ENCODE peak calls at places on chromosomes 1 and 21, in nine cellular contexts. I is neural progenitor cell; C is cardiac muscle cell; H is Calu3; X is progenitor cell of endocrine pancreas; M is A673; D is tibial nerve; U is CD4-positive, alpha-beta T cell; Y is fibroblast of pulmonary artery. K is an unnamed sample.

GRCh38 chr21:25097648-25098047 is 509.6 kb downstream of the MRPL39 start:
- DNase-seq in I (no peak), C (no peak), H (no peak), X (no peak), M (no peak), D (no peak), U (no peak), Y (no peak), K (no peak)

GRCh38 chr1:243543501-243543900 is 287.7 kb downstream of the SDCCAG8 start:
- DNase-seq in I (no peak), C (no peak), H (no peak), X (no peak), M (no peak), D (no peak), U (no peak), Y (no peak), K (no peak)

GRCh38 chr1:87950369-87950768 is 621.7 kb downstream of the LMO4 start:
- DNase-seq in I (no peak), C (no peak), H (no peak), X (no peak), M (no peak), D (no peak), U (no peak), Y (no peak), K (no peak)

GRCh38 chr1:103489881-103490280 is 35.6 kb upstream of the RNPC3 start:
- DNase-seq in I (no peak), C (no peak), H (no peak), X (no peak), M (peak; percentile 52), D (no peak), U (no peak), Y (peak; percentile 7), K (no peak)

GRCh38 chr1:25541889-25542658 is 1.3 kb upstream of the LDLRAP1 start:
- DNase-seq in I (no peak), C (no peak), H (no peak), X (no peak), M (no peak), D (no peak), U (no peak), Y (no peak), K (no peak)

GRCh38 chr1:117783586-117784396 is 145.6 kb downstream of the GDAP2 start:
- DNase-seq in I (no peak), C (no peak), H (no peak), X (no peak), M (no peak), D (no peak), U (no peak), Y (no peak), K (no peak)

GRCh38 chr1:36093919-36094318 is 5.2 kb downstream of the ADPRS start:
- DNase-seq in I (no peak), C (no peak), H (no peak), X (no peak), M (no peak), D (no peak), U (no peak), Y (no peak), K (no peak)

GRCh38 chr1:208640295-208640694 is 396.1 kb upstream of the PLXNA2 start:
- DNase-seq in I (no peak), C (no peak), H (no peak), X (no peak), M (no peak), D (no peak), U (no peak), Y (no peak), K (no peak)

GRCh38 chr1:171998711-171999110 is 157.4 kb downstream of the DNM3 start:
- DNase-seq in I (no peak), C (no peak), H (no peak), X (no peak), M (no peak), D (no peak), U (no peak), Y (no peak), K (no peak)

DNA sequence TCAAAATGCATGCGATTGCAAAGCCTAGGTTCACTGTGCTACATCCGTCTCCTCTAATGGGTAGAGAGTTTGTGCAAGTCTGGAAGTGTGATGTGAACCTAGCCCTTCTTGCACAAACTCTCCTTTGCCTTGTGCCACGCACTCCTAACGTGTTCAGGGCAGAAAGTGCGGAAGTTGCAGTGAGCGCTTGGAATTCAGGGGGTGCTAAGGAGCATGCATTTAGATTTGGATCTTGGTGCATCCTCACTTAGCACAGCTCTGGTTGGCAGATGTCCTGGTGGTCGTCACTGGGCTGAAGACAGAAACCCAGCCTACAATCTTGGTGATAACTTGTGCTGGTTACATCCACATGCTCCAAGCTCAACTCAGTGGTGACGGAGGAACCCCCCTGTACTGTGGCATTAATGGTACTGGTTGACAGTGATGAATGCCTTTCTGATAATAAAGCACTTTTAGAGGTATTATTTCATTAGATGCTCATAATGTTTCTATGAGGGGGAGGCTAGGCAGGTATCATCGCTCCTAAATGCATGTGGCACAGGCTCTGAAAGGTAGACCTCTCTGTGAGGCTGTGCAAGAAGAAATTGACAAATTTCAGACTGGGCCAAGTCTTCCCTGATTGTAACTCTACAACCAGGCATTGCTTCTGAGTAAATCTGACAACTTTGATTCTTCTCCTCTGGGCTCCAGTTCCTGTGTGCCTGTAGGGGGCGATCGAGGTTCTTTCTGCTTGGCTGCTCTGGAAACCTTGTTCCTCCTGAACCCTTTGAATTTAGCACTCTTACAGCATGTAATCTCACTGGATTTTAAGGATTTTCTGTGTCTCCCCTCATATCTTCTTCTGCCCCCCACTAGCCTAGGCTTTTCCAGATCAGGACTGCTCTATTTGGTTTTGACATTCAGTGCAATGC is 40.6 kb downstream of the MAPKAPK2 start:
- DNase-seq in I (peak; percentile 65), C (peak; percentile 75), H (peak; percentile 66), X (no peak), M (peak; percentile 65), D (no peak), U (peak; percentile 48), Y (peak; percentile 69), K (peak; percentile 57)
- TF ChIP-seq CTCF in I (peak; percentile 75), C (peak; percentile 81), H (peak; percentile 40), X (peak; percentile 59), M (peak; percentile 79), D (no peak), U (peak; percentile 47), Y (peak; percentile 86), K (peak; percentile 64)

DNA sequence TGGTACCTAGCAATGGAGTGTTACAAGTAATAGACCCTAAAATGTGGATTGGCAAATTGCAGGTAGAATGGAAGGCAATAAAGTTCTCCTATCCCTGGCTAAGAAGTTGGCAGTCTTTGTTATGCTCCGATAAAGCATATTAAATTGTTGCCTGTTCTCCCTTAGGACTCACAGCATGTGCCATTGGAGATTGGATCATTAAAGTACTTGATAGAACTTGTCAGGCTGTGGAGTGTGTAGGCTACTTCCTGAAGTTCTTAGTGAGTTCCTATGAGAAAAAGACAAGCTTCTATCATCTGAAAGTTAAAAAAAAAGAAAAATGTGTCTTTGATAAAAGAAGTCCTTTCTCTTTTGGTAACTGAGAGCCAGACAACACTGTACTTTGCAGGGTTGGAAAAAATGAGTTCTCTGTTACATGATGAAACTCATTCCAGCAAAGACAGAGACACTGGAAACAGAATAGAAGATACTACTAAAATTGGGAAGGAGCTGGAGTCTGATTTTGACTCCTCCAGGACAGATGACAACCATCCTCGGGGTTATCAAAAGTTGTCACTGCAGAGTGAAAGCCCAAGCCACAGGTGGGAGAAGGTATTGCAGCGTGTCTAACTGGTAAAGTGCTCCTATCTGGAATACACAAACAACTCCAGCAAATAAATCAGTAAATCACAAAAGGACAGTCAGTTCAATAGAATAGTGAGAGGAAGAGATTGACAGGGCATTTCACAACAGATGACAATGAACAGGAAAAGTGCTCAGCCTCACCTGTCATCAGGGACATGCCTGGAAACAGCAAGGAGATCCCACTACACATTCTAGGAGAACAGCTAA is 87.5 kb upstream of the WDR26 start:
- DNase-seq in I (no peak), C (no peak), H (no peak), X (no peak), M (no peak), D (no peak), U (no peak), Y (no peak), K (no peak)
- TF ChIP-seq CTCF in I (no peak), C (peak; percentile 7), H (no peak), X (peak; percentile 29), M (no peak), D (no peak), U (no peak), Y (peak; percentile 15), K (peak; percentile 36)

GRCh38 chr1:173257805-173258204 is 50.7 kb upstream of the TNFSF4 start:
- DNase-seq in I (peak; percentile 13), C (no peak), H (no peak), X (no peak), M (no peak), D (no peak), U (no peak), Y (no peak), K (no peak)

GRCh38 chr1:173253046-173253445 is 45.9 kb upstream of the TNFSF4 start:
- DNase-seq in I (no peak), C (peak; percentile 52), H (no peak), X (no peak), M (no peak), D (no peak), U (no peak), Y (peak; percentile 13), K (no peak)

GRCh38 chr1:173258484-173259264 is 51.5 kb upstream of the TNFSF4 start:
- DNase-seq in I (no peak), C (no peak), H (no peak), X (no peak), M (no peak), D (no peak), U (no peak), Y (no peak), K (no peak)

GRCh38 chr1:173249349-173249748 is 42.2 kb upstream of the TNFSF4 start:
- DNase-seq in I (no peak), C (no peak), H (no peak), X (no peak), M (no peak), D (no peak), U (no peak), Y (peak; percentile 8), K (no peak)

GRCh38 chr1:173255214-173255813 is 48.2 kb upstream of the TNFSF4 start:
- DNase-seq in I (peak; percentile 45), C (peak; percentile 69), H (peak; percentile 45), X (no peak), M (peak; percentile 48), D (no peak), U (no peak), Y (peak; percentile 74), K (peak; percentile 12)
- TF ChIP-seq CTCF in I (peak; percentile 93), C (peak; percentile 83), H (no peak), X (peak; percentile 79), M (peak; percentile 91), D (peak; percentile 48), U (peak; percentile 66), Y (peak; percentile 89), K (peak; percentile 76)

DNA sequence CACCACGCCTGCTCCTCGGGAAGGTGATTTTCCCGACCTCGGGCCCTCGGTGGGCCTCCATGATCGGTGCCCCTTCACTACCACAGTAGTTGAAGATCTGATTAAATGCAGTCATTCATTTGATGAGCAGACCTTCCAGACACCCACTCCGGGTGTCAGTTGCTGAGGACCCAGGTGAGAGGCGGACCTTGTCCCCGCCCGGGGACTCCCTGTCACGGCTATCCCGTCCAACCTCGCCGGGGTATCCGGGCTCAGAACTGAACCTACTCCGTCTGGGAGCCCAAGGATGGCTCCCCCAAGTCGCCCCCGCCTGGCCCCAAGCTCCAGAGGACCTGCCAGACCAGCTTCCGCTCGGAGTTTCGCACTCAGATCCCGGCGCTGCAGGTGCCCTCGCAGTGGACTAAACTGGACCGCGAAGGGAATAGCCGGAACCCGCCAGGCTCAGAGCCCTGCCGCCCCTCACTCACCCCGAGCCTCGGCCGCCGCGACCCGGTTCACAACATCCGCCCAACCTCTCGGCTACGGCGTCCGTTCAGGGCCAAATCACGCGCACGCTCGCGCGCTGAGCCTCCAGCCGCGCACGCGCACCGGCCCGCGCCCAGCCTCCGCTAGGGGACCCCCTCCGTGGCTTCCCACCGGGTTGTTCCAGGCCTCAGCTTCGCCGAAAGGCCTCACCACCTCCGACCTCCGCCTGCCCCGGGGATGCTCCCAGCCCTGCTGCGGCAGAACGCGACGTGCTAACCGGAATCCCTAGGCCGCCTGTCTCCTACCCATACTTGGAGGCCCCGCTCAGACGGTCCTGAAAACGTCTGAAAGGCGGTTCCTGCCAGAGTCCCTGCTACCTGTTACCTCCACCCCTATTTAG is 22.3 kb downstream of the RNU1-3 start:
- DNase-seq in I (peak; percentile 100), C (peak; percentile 95), H (peak; percentile 96), X (peak; percentile 100), M (peak; percentile 100), D (peak; percentile 91), U (peak; percentile 100), Y (peak; percentile 97), K (peak; percentile 100)
- TF ChIP-seq CTCF in I (peak; percentile 55), C (peak; percentile 43), H (peak; percentile 20), X (peak; percentile 74), M (peak; percentile 89), D (peak; percentile 68), U (peak; percentile 77), Y (peak; percentile 43), K (peak; percentile 67)

K was measured in neural crest cell.